ENCODE peak calls at places on chromosomes 1 and 21, in seven cellular contexts. R is stomach, T is neural progenitor cell, O is lung, V is esophagus squamous epithelium, B is suprapubic skin, L is OCI-LY7. J is an unnamed sample.

GRCh38 chr1:108190686-108191416 is 9.3 kb downstream of the SLC25A24 start:
- DNase-seq in R (no peak), B (no peak), O (peak; percentile 46), T (no peak), V (no peak), L (peak; percentile 4), J (no peak)

GRCh38 chr1:94068831-94069648 is 51.9 kb downstream of the ABCA4 start:
- DNase-seq in V (no peak), L (no peak), O (peak; percentile 63), B (no peak), R (peak; percentile 79), T (peak; percentile 54), J (no peak)

GRCh38 chr1:198636391-198636790 is 2.4 kb upstream of the PTPRC start:
- DNase-seq in T (no peak), B (no peak), L (no peak), O (no peak), V (no peak), R (no peak), J (no peak)

GRCh38 chr21:31630062-31630711 is 29.3 kb upstream of the SOD1 start:
- DNase-seq in L (no peak), R (peak; percentile 84), B (no peak), T (no peak), O (peak; percentile 52), V (no peak), J (no peak)

GRCh38 chr1:14827870-14828269 is 229.4 kb downstream of the KAZN start:
- DNase-seq in L (no peak), O (no peak), R (no peak), V (no peak), T (no peak), B (no peak), J (no peak)

GRCh38 chr1:184610872-184611614 is 143.6 kb downstream of the EDEM3 start:
- DNase-seq in B (no peak), T (peak; percentile 70), L (no peak), R (no peak), O (no peak), V (no peak), J (no peak)

GRCh38 chr1:172391972-172392371 is 28.5 kb upstream of the C1orf105 start:
- DNase-seq in V (no peak), O (no peak), B (no peak), T (no peak), R (no peak), L (no peak), J (no peak)

GRCh38 chr21:34022557-34023335 is 50.6 kb upstream of the MRPS6 start:
- DNase-seq in L (peak; percentile 46), T (peak; percentile 22), V (no peak), R (no peak), O (no peak), B (no peak), J (peak; percentile 2)

GRCh38 chr1:247966520-247967204 is 1.6 kb downstream of the OR2AK2 start:
- DNase-seq in V (no peak), R (no peak), O (no peak), T (no peak), B (no peak), L (no peak), J (no peak)

GRCh38 chr1:6127587-6128163 is 52.4 kb downstream of the CHD5 start:
- DNase-seq in T (peak; percentile 92), B (no peak), O (peak; percentile 87), R (peak; percentile 63), V (no peak), L (peak; percentile 63), J (peak; percentile 42)

GRCh38 chr1:155127105-155127671 is 488 bp upstream of the EFNA1 start:
- DNase-seq in V (no peak), R (peak; percentile 82), L (no peak), B (peak; percentile 83), T (peak; percentile 55), O (peak; percentile 88), J (peak; percentile 31)

GRCh38 chr1:61157420-61157987 is 75.1 kb downstream of the NFIA start:
- DNase-seq in B (no peak), R (no peak), O (no peak), T (no peak), V (no peak), L (no peak), J (no peak)

GRCh38 chr1:180597520-180597919 is 34.3 kb upstream of the XPR1 start:
- DNase-seq in R (no peak), T (no peak), O (no peak), B (no peak), V (no peak), L (no peak), J (no peak)

GRCh38 chr1:10561955-10562354 is 87.2 kb downstream of the PEX14 start:
- DNase-seq in L (no peak), B (no peak), T (no peak), R (no peak), V (no peak), O (no peak), J (no peak)

GRCh38 chr1:1021010-1021845 is 1.3 kb downstream of the AGRN start:
- DNase-seq in R (peak; percentile 80), L (no peak), O (peak; percentile 79), T (peak; percentile 50), B (no peak), V (no peak), J (peak; percentile 8)

GRCh38 chr1:215489771-215490566 is 77.1 kb upstream of the KCTD3 start:
- DNase-seq in B (no peak), R (no peak), L (no peak), T (no peak), V (no peak), O (no peak), J (no peak)

GRCh38 chr1:231527586-231528174 is 789 bp upstream of the TSNAX start:
- DNase-seq in B (no peak), O (no peak), L (no peak), T (no peak), V (no peak), R (no peak), J (no peak)

DNA sequence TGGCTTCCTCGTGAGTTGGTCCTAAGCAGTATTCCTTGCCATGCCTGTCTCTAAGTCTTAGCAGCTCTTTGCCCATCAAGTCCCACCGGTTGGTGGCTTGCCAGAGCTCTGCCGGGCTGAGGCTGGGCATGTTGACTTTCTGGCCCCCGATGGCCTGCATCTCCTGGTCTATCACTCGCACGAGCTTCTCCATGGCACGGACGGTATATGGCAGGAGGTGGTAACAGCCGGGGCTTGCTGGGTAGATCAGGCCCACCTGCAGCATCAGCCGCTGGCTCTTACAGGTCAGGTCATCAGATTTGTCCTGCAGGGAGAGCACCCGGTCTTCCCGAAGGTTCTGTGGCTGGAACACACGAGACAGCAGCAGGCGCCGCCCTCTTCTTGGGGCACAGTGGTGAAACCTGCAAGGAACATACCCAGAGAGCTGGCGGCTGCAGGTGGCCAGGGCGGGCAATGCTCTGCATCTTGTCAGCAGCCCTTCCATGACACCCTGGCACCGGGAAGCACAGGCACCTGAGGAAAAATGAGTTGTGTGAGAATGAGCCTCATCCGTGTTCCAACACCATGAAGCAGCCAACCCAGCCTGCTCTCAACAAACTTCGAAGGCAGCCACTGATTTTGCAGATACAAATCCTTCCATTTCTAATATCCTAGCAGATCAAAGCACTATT is 5.5 kb downstream of the PARS2 start:
- DNase-seq in L (no peak), R (no peak), O (no peak), T (no peak), V (no peak), B (no peak), J (no peak)
- H3K4me3 ChIP-seq in L (no peak overlapping the region), R (no peak overlapping the region), O (no peak overlapping the region), T (no peak overlapping the region), V (no peak overlapping the region), B (no peak overlapping the region), J (no peak overlapping the region)

GRCh38 chr1:111202707-111203623 is 2.5 kb upstream of the DENND2D start:
- DNase-seq in V (no peak), L (no peak), O (no peak), T (no peak), R (no peak), B (no peak), J (no peak)
- H3K4me1 ChIP-seq in V (peaks cover 42% of the 10 kb centered on the region), L (peaks cover 74% of the 10 kb centered on the region), O (no peaks in the 10 kb centered on the region), T (no peaks in the 10 kb centered on the region), R (peaks cover 77% of the 10 kb centered on the region), B (peaks cover 54% of the 10 kb centered on the region), J (peaks cover 32% of the 10 kb centered on the region)

GRCh38 chr1:236167154-236167553 is 24.8 kb downstream of the GPR137B start:
- DNase-seq in V (no peak), R (no peak), T (no peak), O (no peak), B (no peak), L (no peak), J (no peak)
- H3K9me3 ChIP-seq in V (no peaks in the 10 kb centered on the region), R (no peaks in the 10 kb centered on the region), T (no peaks in the 10 kb centered on the region), O (peaks cover 5% of the 10 kb centered on the region), B (no peaks in the 10 kb centered on the region), L (peaks cover 10% of the 10 kb centered on the region), J (no peaks in the 10 kb centered on the region)

DNA sequence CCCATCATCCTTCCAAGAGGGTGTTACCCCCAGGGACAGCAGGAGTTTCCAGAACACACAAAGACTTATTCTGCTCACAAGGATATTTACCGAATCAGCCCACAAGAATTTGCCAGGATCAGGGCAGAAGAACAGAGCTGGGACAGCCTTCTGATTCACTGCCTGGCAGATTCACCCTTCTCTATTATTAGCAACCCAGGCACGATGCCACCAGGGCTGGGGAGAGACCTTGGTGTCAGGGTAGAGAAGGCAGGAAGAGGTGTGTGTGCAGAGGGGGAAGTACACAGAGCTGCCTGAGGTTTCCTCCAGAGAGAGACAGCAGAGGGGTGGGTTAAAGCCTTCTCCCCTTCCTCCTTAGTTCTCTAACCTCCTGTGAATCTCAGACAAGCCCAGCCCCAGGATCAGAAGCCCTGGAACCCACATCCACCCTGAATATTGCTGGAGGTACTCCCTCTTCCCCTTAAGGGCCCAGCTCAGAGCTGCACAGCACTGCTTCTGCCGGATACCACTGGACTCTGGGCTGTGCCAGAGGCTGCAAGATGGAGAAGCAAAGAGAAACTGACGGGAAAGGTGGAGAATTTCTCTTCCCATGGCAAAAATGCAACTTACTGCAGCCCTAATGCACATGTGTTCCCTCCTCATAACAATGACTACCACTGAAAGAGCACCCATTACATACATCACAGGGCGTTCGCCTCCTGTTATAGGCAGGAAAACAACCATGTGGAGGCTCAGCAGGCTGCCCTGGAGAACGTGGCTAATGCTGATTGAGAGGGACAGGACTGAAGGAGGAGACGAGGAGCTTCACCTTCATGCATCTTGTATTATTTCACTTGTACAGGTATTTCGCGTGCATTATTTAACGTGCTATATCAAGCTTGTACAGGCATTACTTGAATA is 61.7 kb downstream of the ITPKB start:
- DNase-seq in O (peak; percentile 68), R (peak; percentile 57), V (peak; percentile 43), T (no peak), B (peak; percentile 95), L (peak; percentile 69), J (peak; percentile 75)
- H3K4me3 ChIP-seq in O (no peak overlapping the region), R (no peak overlapping the region), V (peak overlapping the region; percentile 19), T (no peak overlapping the region), B (no peak overlapping the region), L (peak overlapping the region; percentile 66), J (peak overlapping the region; percentile 33)

GRCh38 chr1:156895927-156896326 is 2.4 kb downstream of the PEAR1 start:
- DNase-seq in B (no peak), V (no peak), L (no peak), T (no peak), R (no peak), O (no peak), J (no peak)
- H3K4me1 ChIP-seq in B (peaks cover 43% of the 10 kb centered on the region), V (peaks cover 40% of the 10 kb centered on the region), L (no peaks in the 10 kb centered on the region), T (peaks cover 17% of the 10 kb centered on the region), R (peaks cover 77% of the 10 kb centered on the region), O (no peaks in the 10 kb centered on the region), J (peaks cover 8% of the 10 kb centered on the region)

GRCh38 chr1:152506899-152507498 is 3.6 kb upstream of the LCE5A start:
- DNase-seq in B (no peak), O (no peak), L (no peak), T (no peak), R (no peak), V (no peak), J (no peak)
- H3K9me3 ChIP-seq in B (no peaks in the 10 kb centered on the region), O (peaks cover 2% of the 10 kb centered on the region), L (no peaks in the 10 kb centered on the region), T (peaks cover 11% of the 10 kb centered on the region), R (no peaks in the 10 kb centered on the region), V (no peaks in the 10 kb centered on the region), J (no peaks in the 10 kb centered on the region)

GRCh38 chr1:84797603-84798002 is 95.4 kb downstream of the LPAR3 start:
- DNase-seq in T (no peak), L (no peak), B (no peak), O (no peak), V (no peak), R (no peak), J (no peak)
- H3K4me3 ChIP-seq in T (no peak overlapping the region), L (no peak overlapping the region), B (no peak overlapping the region), O (no peak overlapping the region), V (no peak overlapping the region), R (no peak overlapping the region), J (no peak overlapping the region)